ENCODE peak calls at places on chromosomes 1 and 21, in six cellular contexts. N, C, O, K, M and V are unnamed samples.

GRCh38 chr1:65292861-65293593 is 16.3 kb upstream of the DNAJC6 start:
- DNase-seq in O (no peak), N (no peak), K (no peak), C (no peak), M (peak; percentile 68), V (no peak)

GRCh38 chr1:4375812-4376211 is 278.6 kb upstream of the AJAP1 start:
- DNase-seq in O (no peak), M (no peak), C (no peak), N (no peak), K (no peak), V (no peak)

GRCh38 chr1:115210302-115210711 is 121.0 kb upstream of the TSPAN2 start:
- DNase-seq in C (no peak), O (no peak), K (no peak), M (no peak), N (no peak), V (peak; percentile 4)

GRCh38 chr1:26287033-26287711 is 7.3 kb downstream of the SH3BGRL3 start:
- DNase-seq in C (no peak), M (peak; percentile 69), O (no peak), K (no peak), N (no peak), V (peak; percentile 90)

GRCh38 chr1:167685844-167686243 is 35.9 kb upstream of the MPZL1 start:
- DNase-seq in K (no peak), N (no peak), C (no peak), O (no peak), M (no peak), V (no peak)

GRCh38 chr1:214952648-214953047 is 129.9 kb upstream of the KCNK2 start:
- DNase-seq in M (no peak), N (no peak), K (no peak), O (no peak), C (no peak), V (no peak)

GRCh38 chr21:41633627-41634026 is 125.7 kb upstream of the TMPRSS2 start:
- DNase-seq in O (no peak), K (no peak), C (no peak), N (no peak), M (no peak), V (no peak)

GRCh38 chr1:114335273-114335672 is 175.7 kb downstream of the TRIM33 start:
- DNase-seq in M (no peak), O (no peak), K (no peak), C (no peak), N (no peak), V (no peak)

GRCh38 chr1:162389021-162389818 is 7.7 kb downstream of the C1orf226 start:
- DNase-seq in C (no peak), K (no peak), O (no peak), N (no peak), M (no peak), V (no peak)

GRCh38 chr1:26156285-26157038 is 2.4 kb upstream of the FAM110D start:
- DNase-seq in M (peak; percentile 36), K (peak; percentile 67), O (no peak), C (peak; percentile 32), N (no peak), V (no peak)

GRCh38 chr1:237709355-237709754 is 181.4 kb downstream of the ZP4 start:
- DNase-seq in M (no peak), O (no peak), K (no peak), C (no peak), N (no peak), V (no peak)

GRCh38 chr1:201633811-201634210 is 94.9 kb downstream of the NAV1 start:
- DNase-seq in C (no peak), K (no peak), N (no peak), O (no peak), M (no peak), V (no peak)

GRCh38 chr1:28195780-28196179 is 19.3 kb upstream of the PTAFR start:
- DNase-seq in M (no peak), N (no peak), O (no peak), C (no peak), K (no peak), V (no peak)

GRCh38 chr1:22747021-22747734 is 36.5 kb downstream of the EPHB2 start:
- DNase-seq in N (no peak), M (no peak), O (no peak), K (peak; percentile 84), C (peak; percentile 58), V (no peak)

GRCh38 chr1:239587066-239587465 is 200.7 kb downstream of the CHRM3 start:
- DNase-seq in N (no peak), O (no peak), K (no peak), M (no peak), C (no peak), V (peak; percentile 12)

GRCh38 chr1:33371334-33371733 is 50.4 kb upstream of the A3GALT2 start:
- DNase-seq in N (no peak), K (no peak), M (no peak), O (no peak), C (no peak), V (no peak)

GRCh38 chr1:106526650-106527049 is 529.8 kb upstream of the PRMT6 start:
- DNase-seq in K (no peak), O (no peak), C (no peak), N (no peak), M (no peak), V (no peak)

GRCh38 chr1:51506537-51506936 is 12.5 kb downstream of the EPS15 start:
- DNase-seq in M (no peak), K (peak; percentile 46), C (no peak), O (no peak), N (no peak), V (no peak)

GRCh38 chr21:42289926-42290325 is 25.3 kb downstream of the TFF3 start:
- DNase-seq in K (no peak), N (no peak), O (no peak), M (no peak), C (no peak), V (peak; percentile 35)

GRCh38 chr1:110503471-110503870 is 15.5 kb downstream of the KCNA10 start:
- DNase-seq in M (no peak), N (no peak), C (no peak), O (no peak), K (no peak), V (no peak)

GRCh38 chr1:63512584-63512983 is 10.4 kb downstream of the ITGB3BP start:
- DNase-seq in M (no peak), K (no peak), N (no peak), O (no peak), C (no peak), V (no peak)

GRCh38 chr1:21292991-21293536 is 2.8 kb upstream of the ECE1 start:
- DNase-seq in O (no peak), M (no peak), C (no peak), K (no peak), N (peak; percentile 85), V (no peak)

GRCh38 chr1:89274431-89274857 is 1.8 kb upstream of the GBP5 start:
- DNase-seq in O (no peak), M (no peak), C (no peak), N (no peak), K (no peak), V (peak; percentile 70)

GRCh38 chr1:7539772-7540175 is 231.3 kb upstream of the VAMP3 start:
- DNase-seq in K (peak; percentile 34), C (no peak), N (no peak), M (peak; percentile 70), O (no peak), V (peak; percentile 46)

DNA sequence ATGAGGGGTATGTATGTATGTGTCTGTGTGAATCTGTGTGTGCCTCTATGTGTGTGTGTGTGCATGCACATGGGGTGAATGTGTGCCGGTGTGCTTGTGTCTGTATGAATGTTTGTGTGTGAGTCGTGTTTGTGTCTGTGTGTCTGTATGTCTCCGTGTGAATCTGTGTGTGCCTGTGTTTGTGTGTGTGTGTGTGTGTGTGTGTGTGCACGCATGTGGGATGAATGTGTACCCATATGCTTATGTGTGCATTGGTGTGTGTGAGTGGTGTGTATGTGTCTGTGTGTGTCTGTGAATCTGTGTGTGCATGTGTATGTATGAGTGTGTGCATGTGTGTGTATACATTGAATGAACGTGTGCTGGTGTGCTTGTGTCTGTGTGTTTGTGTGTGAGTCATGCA is 88.9 kb downstream of the MATN1 start:
- DNase-seq in C (no peak), M (no peak), K (no peak), N (no peak), O (no peak), V (no peak)
- TF ChIP-seq MAX in C (no peak), M (no peak), K (no peak), N (no peak), O (no peak), V (no peak)

GRCh38 chr21:45935628-45936027 is 45.9 kb upstream of the COL6A1 start:
- DNase-seq in K (no peak), N (no peak), M (no peak), O (no peak), C (no peak), V (no peak)
- TF ChIP-seq MYC in K (no peak), N (no peak), M (no peak), O (no peak), C (no peak), V (no peak)

DNA sequence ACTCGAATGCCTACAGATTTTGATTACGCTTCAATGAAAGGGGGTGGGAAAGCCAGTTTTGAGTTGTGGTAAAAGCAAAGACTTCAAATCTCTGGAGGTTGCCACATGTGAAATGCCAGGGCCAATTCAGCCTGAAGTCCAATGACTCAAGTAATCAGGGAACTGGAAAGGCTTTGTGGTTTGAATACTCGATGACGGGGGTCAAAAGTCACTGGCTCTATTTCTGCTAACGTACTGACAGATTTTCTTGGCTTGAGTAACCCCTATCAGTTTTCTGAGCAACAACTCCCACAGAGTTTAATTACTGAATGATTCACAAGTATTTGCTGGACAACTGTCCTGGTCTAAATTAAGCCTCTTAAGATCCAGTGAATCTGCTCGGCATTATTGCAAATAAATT is 152.2 kb downstream of the SIPA1L2 start:
- DNase-seq in N (no peak), K (no peak), O (no peak), C (no peak), M (no peak), V (peak; percentile 21)
- TF ChIP-seq MAX in N (no peak), K (no peak), O (no peak), C (no peak), M (no peak), V (no peak)

DNA sequence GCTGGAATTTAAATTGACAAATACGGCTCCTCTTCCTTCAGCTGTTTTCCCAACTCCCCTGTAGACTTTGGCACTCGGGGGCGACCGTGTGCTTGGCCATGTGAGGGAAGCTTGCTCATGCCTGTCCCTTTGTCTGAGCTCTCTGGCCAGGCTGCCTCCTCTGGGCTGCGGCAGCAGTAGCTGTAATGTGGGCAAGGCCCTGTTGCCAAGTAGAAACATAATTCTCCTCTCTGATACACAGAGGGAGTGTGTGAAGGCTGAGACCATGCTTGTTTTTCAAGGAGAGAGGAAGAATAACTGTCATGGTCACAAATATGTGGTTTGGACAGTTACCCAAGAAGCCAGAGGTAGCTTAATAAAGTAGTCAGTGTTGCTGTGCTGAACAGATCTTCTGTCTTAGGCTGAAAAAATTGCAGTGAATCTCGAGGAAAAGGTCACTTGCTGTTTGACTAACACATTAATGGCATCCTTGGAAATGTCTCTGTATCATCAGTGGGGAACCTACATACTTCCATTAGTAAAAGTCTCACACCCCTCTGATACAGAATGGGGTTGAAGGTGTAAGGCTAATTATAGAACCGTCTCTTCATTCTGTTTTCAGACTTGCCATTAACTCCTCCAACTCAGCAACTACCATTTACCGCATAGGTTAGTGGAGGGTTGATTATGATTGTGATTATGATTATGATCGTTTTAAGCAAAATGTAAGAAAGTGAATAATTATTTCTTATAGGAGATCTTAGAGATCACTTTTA is 94.6 kb downstream of the TGFB2 start:
- DNase-seq in N (no peak), C (no peak), O (peak; percentile 20), M (no peak), K (no peak), V (no peak)
- TF ChIP-seq MYC in N (no peak), C (no peak), O (no peak), M (no peak), K (no peak), V (no peak)

GRCh38 chr1:44643721-44644330 is 30.5 kb downstream of the TMEM53 start:
- DNase-seq in C (no peak), K (no peak), M (no peak), O (no peak), N (no peak), V (no peak)
- TF ChIP-seq MAX in C (no peak), K (no peak), M (no peak), O (no peak), N (no peak), V (no peak)